ENCODE peak calls at places on chromosome 12, in four cellular contexts. One of them, this sample, is unnamed.
A peak's percentile ranks its signal among the peaks of the same experiment; 100 is the strongest.

GRCh38 chr12:18468521-18469075 is 207.3 kb downstream of the PIK3C2G start:
- DNase-seq in psoas muscle: no peak
- DNase-seq in fibroblast of mammary gland: peak; percentile 85
- DNase-seq in GM12865: no peak
- DNase-seq in this sample: no peak

GRCh38 chr12:63915105-63915830 is 70.8 kb downstream of the SRGAP1 start:
- DNase-seq in psoas muscle: no peak
- DNase-seq in fibroblast of mammary gland: peak; percentile 78
- DNase-seq in GM12865: no peak
- DNase-seq in this sample: no peak

GRCh38 chr12:108595711-108596647 is 1.9 kb downstream of the TMEM119 start:
- DNase-seq in psoas muscle: no peak
- DNase-seq in fibroblast of mammary gland: no peak
- DNase-seq in GM12865: no peak
- DNase-seq in this sample: no peak

GRCh38 chr12:11840350-11840749 is 190.9 kb downstream of the ETV6 start:
- DNase-seq in psoas muscle: no peak
- DNase-seq in fibroblast of mammary gland: no peak
- DNase-seq in GM12865: no peak
- DNase-seq in this sample: no peak

GRCh38 chr12:49489720-49490119 is 49.1 kb upstream of the KCNH3 start:
- DNase-seq in psoas muscle: no peak
- DNase-seq in fibroblast of mammary gland: peak; percentile 81
- DNase-seq in GM12865: no peak
- DNase-seq in this sample: no peak

GRCh38 chr12:52193991-52194390 is 2.2 kb upstream of the KRT80 start:
- DNase-seq in psoas muscle: no peak
- DNase-seq in fibroblast of mammary gland: no peak
- DNase-seq in GM12865: no peak
- DNase-seq in this sample: no peak

GRCh38 chr12:49548822-49549648 is 10.2 kb downstream of the KCNH3 start:
- DNase-seq in psoas muscle: peak; percentile 67
- DNase-seq in fibroblast of mammary gland: no peak
- DNase-seq in GM12865: no peak
- DNase-seq in this sample: no peak

GRCh38 chr12:116360579-116361403 is 83.3 kb upstream of the MED13L start:
- DNase-seq in psoas muscle: no peak
- DNase-seq in fibroblast of mammary gland: no peak
- DNase-seq in GM12865: peak; percentile 24
- DNase-seq in this sample: no peak

DNA sequence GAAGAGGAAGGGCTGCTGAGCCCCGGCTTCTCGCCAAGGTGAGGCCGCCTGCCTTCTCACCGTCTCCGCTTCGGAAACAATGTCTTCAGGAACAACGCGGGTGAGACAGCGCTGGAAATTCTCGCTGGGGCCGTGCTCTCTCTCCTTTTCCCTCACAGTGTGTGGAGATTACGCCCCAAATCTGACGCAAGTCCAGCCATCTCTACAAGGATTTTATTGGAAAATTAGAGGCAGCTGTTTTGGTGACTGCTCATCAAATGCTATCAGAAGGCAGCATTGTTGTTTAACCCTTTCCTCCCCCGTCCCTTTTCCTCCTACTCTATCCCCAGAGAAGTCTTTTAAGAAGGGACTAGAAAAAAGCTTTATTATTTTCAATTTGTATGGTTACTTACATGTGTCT is 53.5 kb downstream of the PIWIL1 start:
- DNase-seq in psoas muscle: no peak
- DNase-seq in fibroblast of mammary gland: no peak
- DNase-seq in GM12865: no peak
- DNase-seq in this sample: no peak
- TF ChIP-seq CTCF in psoas muscle: no peak
- TF ChIP-seq CTCF in fibroblast of mammary gland: no peak
- TF ChIP-seq CTCF in GM12865: no peak
- TF ChIP-seq CTCF in this sample: no peak

DNA sequence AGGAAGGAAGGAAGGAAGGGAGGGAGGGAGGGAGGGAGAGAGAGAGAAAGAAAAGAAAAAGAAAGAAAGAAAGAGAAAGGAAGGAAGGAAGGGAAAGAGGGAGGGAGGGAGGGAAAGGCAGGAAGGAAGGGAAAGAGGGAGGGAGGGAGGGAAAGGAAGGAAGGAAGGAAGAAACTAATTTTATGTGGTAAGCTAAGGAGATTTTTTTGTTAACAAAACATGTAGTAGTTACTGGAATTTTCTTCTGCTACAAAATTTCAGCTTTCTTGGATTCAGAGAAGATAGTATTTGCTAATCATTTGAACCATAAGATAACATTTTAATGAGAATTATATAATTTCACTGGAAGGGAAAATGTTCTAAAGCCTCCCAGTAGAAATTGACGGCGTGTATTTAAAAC is 437.8 kb upstream of the DCN start:
- DNase-seq in psoas muscle: no peak
- DNase-seq in fibroblast of mammary gland: no peak
- DNase-seq in GM12865: no peak
- DNase-seq in this sample: no peak
- TF ChIP-seq CTCF in psoas muscle: no peak
- TF ChIP-seq CTCF in fibroblast of mammary gland: no peak
- TF ChIP-seq CTCF in GM12865: no peak
- TF ChIP-seq CTCF in this sample: no peak

DNA sequence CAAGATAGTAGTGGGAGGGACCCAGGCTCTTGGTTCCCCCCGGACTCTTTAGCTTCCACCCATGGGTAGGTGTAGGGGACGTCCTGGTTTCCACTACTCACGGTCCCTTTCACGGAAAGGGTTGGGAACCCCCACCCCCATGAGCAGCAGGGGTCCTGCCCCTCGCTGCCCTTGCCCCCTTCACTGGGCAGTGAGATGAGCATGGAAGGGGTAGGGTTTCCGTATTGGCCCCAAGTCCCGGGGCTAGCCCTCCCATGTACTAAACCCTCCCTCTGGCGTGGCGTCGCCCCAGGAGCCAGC is 12.7 kb downstream of the AGAP2 start:
- DNase-seq in psoas muscle: no peak
- DNase-seq in fibroblast of mammary gland: no peak
- DNase-seq in GM12865: no peak
- DNase-seq in this sample: no peak
- TF ChIP-seq CTCF in psoas muscle: no peak
- TF ChIP-seq CTCF in fibroblast of mammary gland: no peak
- TF ChIP-seq CTCF in GM12865: no peak
- TF ChIP-seq CTCF in this sample: no peak

DNA sequence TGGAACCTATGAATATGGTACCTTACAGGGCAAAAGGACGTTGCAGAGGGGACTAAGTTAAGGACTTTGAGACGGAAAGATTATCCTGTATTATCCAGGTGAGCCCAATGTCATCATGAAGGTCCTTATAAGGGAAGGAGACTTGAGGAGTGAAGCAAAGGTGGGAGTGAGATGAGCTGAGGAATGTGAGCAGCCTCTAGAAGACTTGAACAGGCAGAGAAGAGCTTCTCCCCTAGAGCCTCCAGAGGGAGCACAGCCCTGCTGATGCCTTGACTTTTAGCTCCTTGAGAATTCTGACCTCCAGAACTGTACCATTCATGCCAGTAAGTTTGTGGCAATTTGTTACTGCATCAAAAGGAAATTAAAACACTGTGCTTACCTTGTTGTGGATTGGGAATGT is 41.8 kb upstream of the DCD start:
- DNase-seq in psoas muscle: no peak
- DNase-seq in fibroblast of mammary gland: peak; percentile 1
- DNase-seq in GM12865: no peak
- DNase-seq in this sample: no peak
- TF ChIP-seq CTCF in psoas muscle: no peak
- TF ChIP-seq CTCF in fibroblast of mammary gland: peak; percentile 27
- TF ChIP-seq CTCF in GM12865: peak; percentile 15
- TF ChIP-seq CTCF in this sample: no peak